ENCODE peak calls at places on chromosome 16, in six cellular contexts. Q, M, D, G, N and U are unnamed samples.

GRCh38 chr16:88649195-88649923 is 1.5 kb downstream of the CYBA start:
- DNase-seq in D (no peak), Q (no peak), M (no peak), N (no peak), G (no peak), U (no peak)

GRCh38 chr16:27436065-27436464 is 34.1 kb downstream of the IL21R start:
- DNase-seq in G (no peak), Q (no peak), M (no peak), D (no peak), N (no peak), U (no peak)

GRCh38 chr16:17729820-17730219 is 259.1 kb upstream of the XYLT1 start:
- DNase-seq in M (no peak), N (no peak), D (no peak), Q (no peak), G (no peak), U (no peak)

GRCh38 chr16:89442990-89443726 is 47.2 kb downstream of the ANKRD11 start:
- DNase-seq in D (peak), N (peak), M (peak), Q (no peak), G (peak), U (peak)

GRCh38 chr16:11307639-11308492 is 26.7 kb upstream of the PRM1 start:
- DNase-seq in G (no peak), Q (no peak), M (no peak), D (no peak), N (no peak), U (no peak)

GRCh38 chr16:46918905-46919792 is 35.0 kb downstream of the GPT2 start:
- DNase-seq in D (no peak), M (no peak), G (no peak), N (no peak), Q (no peak), U (no peak)

GRCh38 chr16:88702364-88703210 is 3.6 kb downstream of the RNF166 start:
- DNase-seq in D (no peak), G (no peak), M (no peak), Q (no peak), N (no peak), U (no peak)

GRCh38 chr16:50259334-50260205 is 6.8 kb upstream of the ADCY7 start:
- DNase-seq in D (no peak), N (no peak), Q (no peak), G (peak), M (no peak), U (peak)

GRCh38 chr16:15899538-15900100 is 11.2 kb upstream of the CEP20 start:
- DNase-seq in N (peak), G (peak), M (peak), D (peak), Q (no peak), U (peak)

GRCh38 chr16:35196313-35196712 is 1736.9 kb downstream of the TP53TG3F start:
- DNase-seq in Q (no peak), D (no peak), G (no peak), N (no peak), M (no peak), U (no peak)

GRCh38 chr16:3038256-3038655 is 1.5 kb upstream of the BICDL2 start:
- DNase-seq in Q (no peak), M (peak), D (no peak), G (no peak), N (peak), U (no peak)

GRCh38 chr16:24713379-24713778 is 16.1 kb upstream of the TNRC6A start:
- DNase-seq in D (no peak), N (no peak), M (no peak), Q (no peak), G (no peak), U (no peak)

GRCh38 chr16:23519282-23519681 is 9.0 kb upstream of the GGA2 start:
- DNase-seq in D (no peak), Q (no peak), M (no peak), N (no peak), G (no peak), U (no peak)

GRCh38 chr16:11032922-11033291 is 88.5 kb downstream of the CLEC16A start:
- DNase-seq in M (no peak), Q (no peak), N (no peak), G (peak), D (peak), U (peak)

GRCh38 chr16:5467552-5467951 is 370.0 kb upstream of the EEF2KMT start:
- DNase-seq in N (no peak), D (no peak), Q (no peak), M (no peak), G (no peak), U (no peak)

GRCh38 chr16:19410435-19411153 is 7.1 kb upstream of the TMC5 start:
- DNase-seq in Q (no peak), D (no peak), G (no peak), M (peak), N (no peak), U (no peak)

GRCh38 chr16:50255538-50255937 is 10.8 kb upstream of the ADCY7 start:
- DNase-seq in M (no peak), Q (no peak), N (no peak), G (no peak), D (no peak), U (no peak)

GRCh38 chr16:22386976-22387375 is 12.6 kb upstream of the CDR2 start:
- DNase-seq in Q (no peak), G (no peak), D (peak), N (no peak), M (peak), U (peak)

GRCh38 chr16:29984137-29984763 is 10.6 kb downstream of the TAOK2 start:
- DNase-seq in M (no peak), G (no peak), D (no peak), N (no peak), Q (no peak), U (no peak)

GRCh38 chr16:88686439-88687253 is at the start of gene SNAI3:
- DNase-seq in G (peak), D (peak), M (peak), Q (no peak), N (peak), U (peak)

DNA sequence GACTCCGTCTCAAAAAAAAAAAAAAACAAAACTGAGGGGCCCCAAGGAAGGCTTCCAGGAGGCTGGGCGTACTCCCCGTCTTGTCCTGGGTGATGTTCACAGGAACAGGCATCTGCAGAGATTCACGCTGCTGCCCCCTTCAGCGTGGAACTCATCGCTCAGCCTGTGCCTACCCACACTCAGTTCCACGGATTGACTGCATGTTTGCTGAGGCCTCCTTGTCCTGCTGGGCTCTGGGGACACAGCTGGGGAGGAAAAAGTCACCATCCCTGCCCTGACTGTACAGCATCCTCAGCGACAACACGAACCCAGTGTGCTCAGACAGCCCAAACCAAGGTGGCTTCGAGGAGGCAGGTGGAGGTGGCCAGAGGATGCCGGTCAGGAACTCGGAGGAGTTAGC is 12.9 kb upstream of the OSGIN1 start:
- DNase-seq in D (no peak), N (no peak), M (no peak), G (no peak), Q (no peak), U (peak)
- TF ChIP-seq CTCF in D (no peak), N (no peak), M (no peak), G (no peak), Q (no peak), U (no peak)

GRCh38 chr16:86930663-86931062 is 352.3 kb downstream of the FOXL1 start:
- DNase-seq in Q (no peak), N (no peak), M (no peak), G (no peak), D (no peak), U (no peak)

GRCh38 chr16:86932130-86932982 is 354.0 kb downstream of the FOXL1 start:
- DNase-seq in N (no peak), M (no peak), D (no peak), G (no peak), Q (no peak), U (no peak)

GRCh38 chr16:86929149-86929871 is 351.0 kb downstream of the FOXL1 start:
- DNase-seq in Q (peak), G (peak), N (peak), D (peak), M (no peak), U (peak)

GRCh38 chr16:86930001-86930400 is 351.7 kb downstream of the FOXL1 start:
- DNase-seq in N (no peak), D (no peak), G (no peak), M (no peak), Q (no peak), U (peak)

GRCh38 chr16:86931410-86931941 is 353.1 kb downstream of the FOXL1 start:
- DNase-seq in D (peak), G (peak), M (no peak), Q (peak), N (peak), U (peak)
- H3K4me3 ChIP-seq in D (no peak), G (no peak), M (no peak), Q (peak), N (no peak), U (no peak)

DNA sequence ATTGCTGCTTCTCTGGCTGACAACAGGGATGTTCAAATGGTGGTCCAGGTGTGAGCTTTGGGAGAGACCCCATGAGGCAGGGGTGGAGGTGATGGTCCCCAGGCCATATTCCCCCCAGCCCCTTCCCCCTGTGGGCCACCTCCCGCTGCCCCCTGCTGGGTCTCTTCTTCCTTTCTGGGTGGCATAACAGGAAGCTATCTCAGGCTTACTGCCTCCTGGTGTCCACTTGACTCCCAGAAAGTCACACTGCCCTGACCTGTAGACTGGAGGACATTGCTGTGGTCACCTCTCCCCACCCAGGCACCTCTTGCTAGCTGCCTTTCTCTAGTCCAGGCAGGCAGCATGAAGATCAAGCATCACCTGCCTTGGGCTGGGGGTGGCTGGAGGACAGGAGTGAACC is 46.4 kb upstream of the PLCG2 start:
- DNase-seq in Q (no peak), G (no peak), N (no peak), M (no peak), D (no peak), U (no peak)
- TF ChIP-seq CTCF in Q (no peak), G (no peak), N (no peak), M (no peak), D (no peak), U (no peak)

GRCh38 chr16:65117701-65118448 is 4.0 kb downstream of the CDH11 start:
- DNase-seq in Q (no peak), M (peak), N (peak), D (peak), G (peak), U (peak)

GRCh38 chr16:65118866-65119265 is 3.0 kb downstream of the CDH11 start:
- DNase-seq in G (no peak), N (no peak), M (no peak), Q (no peak), D (peak), U (no peak)

GRCh38 chr16:65120811-65121721 is 797 bp downstream of the CDH11 start:
- DNase-seq in D (peak), N (peak), G (peak), Q (no peak), M (no peak), U (peak)

GRCh38 chr16:65121870-65122723 is at the start of gene CDH11:
- DNase-seq in Q (no peak), N (peak), M (no peak), G (peak), D (peak), U (peak)

DNA sequence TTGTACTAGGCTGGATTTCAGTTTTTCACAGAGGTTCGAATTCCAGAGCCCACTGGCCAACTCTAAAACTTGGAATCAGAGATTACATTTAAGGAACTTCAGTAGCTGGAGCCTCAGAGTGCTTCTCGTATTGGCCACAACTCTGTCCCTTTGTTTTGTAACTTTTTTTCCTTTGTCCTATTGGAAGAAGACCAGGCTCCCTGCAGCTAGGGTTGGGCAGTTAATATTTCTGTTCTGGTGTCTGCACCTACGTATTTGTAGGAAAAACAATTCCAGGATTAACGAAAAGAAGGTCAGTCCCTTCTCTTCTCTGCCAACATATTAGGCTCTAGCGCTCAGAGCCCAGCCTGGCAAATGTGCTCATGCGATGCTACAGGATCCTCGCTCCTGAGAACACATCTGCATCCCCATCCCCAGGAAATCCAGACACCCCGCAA is 1.9 kb downstream of the CDH11 start:
- DNase-seq in D (peak), M (no peak), N (peak), Q (no peak), G (peak), U (peak)
- H3K4me3 ChIP-seq in D (peak), M (no peak), N (no peak), Q (peak), G (no peak), U (peak)

DNA sequence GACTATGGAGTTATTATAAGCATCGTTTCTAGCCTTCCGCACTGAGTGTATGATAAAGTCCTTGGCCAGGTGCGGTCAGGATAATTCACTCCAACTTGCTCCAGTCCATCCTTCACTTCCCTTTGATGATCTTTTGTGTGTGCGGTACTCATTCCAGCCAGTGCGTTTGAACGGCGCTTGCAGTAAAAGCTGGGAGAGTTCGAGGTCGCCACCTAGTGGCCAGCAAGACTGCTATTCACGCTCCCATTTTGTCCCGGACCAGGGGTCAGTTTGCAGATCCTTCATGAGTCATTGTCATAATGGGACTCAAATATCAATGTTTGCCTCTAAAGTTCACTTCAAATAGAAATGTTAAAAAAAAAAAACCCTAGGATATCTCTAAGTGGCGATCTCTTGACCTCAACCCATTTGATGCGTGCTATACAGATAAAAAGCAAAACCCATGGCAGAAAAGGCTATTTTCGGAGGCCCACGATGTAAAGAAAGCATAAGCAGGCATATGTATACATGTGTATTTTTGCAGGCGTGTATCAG is 417.1 kb downstream of the TMEM114 start:
- DNase-seq in G (peak), N (peak), M (peak), Q (no peak), D (peak), U (peak)
- TF ChIP-seq CTCF in G (peak), N (peak), M (peak), Q (peak), D (peak), U (peak)

DNA sequence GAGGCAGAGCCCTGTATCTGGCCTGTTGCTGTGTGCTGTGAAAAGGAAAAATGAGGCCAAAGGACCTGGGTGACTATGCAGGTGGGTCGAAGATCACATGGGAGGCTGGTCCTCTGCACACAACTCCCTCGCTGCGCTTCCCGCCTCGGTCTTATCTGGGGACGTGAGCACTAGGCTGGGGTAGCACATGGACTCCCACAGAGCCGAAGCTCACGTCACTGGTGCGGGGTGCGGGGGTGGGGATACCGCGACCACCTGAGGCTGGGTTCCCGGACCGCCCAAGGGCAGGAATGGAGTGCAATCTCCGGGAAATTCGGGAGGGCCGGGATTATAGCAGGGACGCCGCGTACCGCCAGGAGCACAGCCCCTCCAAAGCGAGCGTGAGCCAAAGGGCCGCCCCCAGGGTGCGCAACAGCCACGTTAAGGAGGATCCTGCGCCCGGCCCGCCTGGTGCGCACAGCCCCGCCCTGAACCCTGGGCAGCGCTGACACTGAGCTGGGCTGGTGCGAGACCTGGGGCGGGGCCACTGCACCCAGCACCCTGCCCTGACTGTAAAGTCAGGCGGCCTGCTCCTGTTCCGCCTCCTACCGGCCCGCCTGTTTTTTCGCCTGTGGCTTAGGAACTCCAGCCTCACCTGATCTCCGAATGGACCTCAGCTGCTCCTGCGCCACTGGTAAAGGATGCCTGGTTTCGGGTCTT is 4.8 kb downstream of the MT1A start:
- DNase-seq in N (peak), G (peak), D (no peak), Q (peak), M (peak), U (peak)
- H3K4me3 ChIP-seq in N (no peak), G (no peak), D (no peak), Q (peak), M (peak), U (peak)

GRCh38 chr16:66696669-66697630 is at the start of gene CMTM4:
- DNase-seq in Q (peak), G (peak), N (peak), M (peak), D (peak), U (peak)
- TF ChIP-seq CTCF in Q (no peak), G (no peak), N (peak), M (no peak), D (peak), U (no peak)